ENCODE peak calls at places on chromosomes 12 and 14, in four cellular contexts. G, Y, N and Z are unnamed samples. For H3K36me3 and H3K4me1, the result is how much of the 10 kb centered on the place peaks cover.

GRCh38 chr12:49979061-49979586 is 6.4 kb downstream of the AQP6 start:
- DNase-seq in G (no peak), Y (no peak), N (no peak), Z (no peak)

GRCh38 chr14:80679273-80679672 is 262.3 kb downstream of the CEP128 start:
- DNase-seq in G (no peak), Y (no peak), N (no peak), Z (no peak)

GRCh38 chr12:91432079-91432478 is 249.5 kb upstream of the DCN start:
- DNase-seq in G (no peak), Y (peak), N (no peak), Z (no peak)

GRCh38 chr12:126389215-126389841 is 1324.1 kb downstream of the AACS start:
- DNase-seq in G (peak), Y (no peak), N (peak), Z (no peak)

GRCh38 chr12:104457746-104458644 is 1.2 kb downstream of the CHST11 start:
- DNase-seq in G (peak), Y (peak), N (peak), Z (peak)

GRCh38 chr12:82958966-82959365 is 272.3 kb downstream of the TMTC2 start:
- DNase-seq in G (no peak), Y (no peak), N (no peak), Z (no peak)

GRCh38 chr14:53327716-53328115 is 174.6 kb upstream of the DDHD1 start:
- DNase-seq in G (peak), Y (no peak), N (no peak), Z (no peak)

GRCh38 chr14:84767434-84767833 is 762.5 kb upstream of the FLRT2 start:
- DNase-seq in G (no peak), Y (no peak), N (no peak), Z (no peak)

GRCh38 chr14:103401223-103402214 is 16.3 kb downstream of the MARK3 start:
- DNase-seq in G (peak), Y (peak), N (no peak), Z (no peak)

GRCh38 chr12:117294206-117294605 is 67.2 kb downstream of the NOS1 start:
- DNase-seq in G (no peak), Y (no peak), N (no peak), Z (no peak)

GRCh38 chr14:77032854-77033621 is 4.5 kb upstream of the IRF2BPL start:
- DNase-seq in G (peak), Y (peak), N (peak), Z (peak)

GRCh38 chr12:2668816-2669215 is 126.0 kb upstream of the FKBP4 start:
- DNase-seq in G (no peak), Y (no peak), N (peak), Z (peak)

GRCh38 chr12:75699728-75700496 is 188.5 kb upstream of the KRR1 start:
- DNase-seq in G (peak), Y (peak), N (no peak), Z (no peak)

GRCh38 chr14:29894030-29894429 is 33.6 kb downstream of the PRKD1 start:
- DNase-seq in G (no peak), Y (no peak), N (no peak), Z (no peak)

GRCh38 chr12:11228268-11228879 is 41.1 kb downstream of the PRB3 start:
- DNase-seq in G (peak), Y (peak), N (peak), Z (no peak)

GRCh38 chr12:14885718-14886201 is at the start of gene MGP:
- DNase-seq in G (peak), Y (no peak), N (peak), Z (peak)

GRCh38 chr14:68664225-68664681 is 128.6 kb downstream of the ZFP36L1 start:
- DNase-seq in G (peak), Y (no peak), N (no peak), Z (no peak)

GRCh38 chr12:96989916-96990315 is 82.9 kb downstream of the NEDD1 start:
- DNase-seq in G (peak), Y (peak), N (no peak), Z (no peak)

GRCh38 chr12:132450391-132451171 is 39.4 kb upstream of the FBRSL1 start:
- DNase-seq in G (no peak), Y (no peak), N (no peak), Z (no peak)

GRCh38 chr14:80926706-80927384 is 14.7 kb downstream of the CEP128 start:
- DNase-seq in G (peak), Y (peak), N (no peak), Z (no peak)

GRCh38 chr12:106840217-106840616 is 65.7 kb downstream of the RIC8B start:
- DNase-seq in G (peak), Y (peak), N (no peak), Z (no peak)

GRCh38 chr12:111430418-111431353 is 25.0 kb downstream of the SH2B3 start:
- DNase-seq in G (no peak), Y (no peak), N (no peak), Z (no peak)

GRCh38 chr12:26803552-26803951 is 29.4 kb downstream of the ITPR2 start:
- DNase-seq in G (peak), Y (no peak), N (no peak), Z (no peak)

GRCh38 chr12:53981652-53982565 is 3.0 kb upstream of the HOXC10 start:
- DNase-seq in G (no peak), Y (no peak), N (no peak), Z (no peak)

GRCh38 chr12:28767836-28768348 is 381.2 kb upstream of the FAR2 start:
- DNase-seq in G (peak), Y (no peak), N (no peak), Z (no peak)

GRCh38 chr12:88958961-88959360 is 378.7 kb upstream of the KITLG start:
- DNase-seq in G (no peak), Y (no peak), N (no peak), Z (no peak)

GRCh38 chr14:93987376-93987775 is 9.7 kb upstream of the CCDC197 start:
- DNase-seq in G (no peak), Y (no peak), N (no peak), Z (no peak)

GRCh38 chr12:89883630-89884364 is 175.2 kb upstream of the ATP2B1 start:
- DNase-seq in G (peak), Y (no peak), N (no peak), Z (no peak)

GRCh38 chr14:52338282-52338681 is 24.2 kb downstream of the PTGER2 start:
- DNase-seq in G (peak), Y (no peak), N (no peak), Z (no peak)

GRCh38 chr12:57724003-57724935 is 14.3 kb downstream of the AGAP2 start:
- DNase-seq in G (no peak), Y (no peak), N (no peak), Z (no peak)

GRCh38 chr12:92079054-92079385 is 66.6 kb downstream of the BTG1 start:
- DNase-seq in G (peak), Y (no peak), N (no peak), Z (no peak)

GRCh38 chr12:55037349-55037748 is 17.6 kb downstream of the NEUROD4 start:
- DNase-seq in G (no peak), Y (no peak), N (no peak), Z (no peak)

GRCh38 chr14:69132513-69133181 is 20.3 kb downstream of the DCAF5 start:
- DNase-seq in G (peak), Y (no peak), N (no peak), Z (no peak)

GRCh38 chr14:59215353-59215752 is 26.9 kb downstream of the DAAM1 start:
- DNase-seq in G (peak), Y (no peak), N (peak), Z (peak)

GRCh38 chr12:26555139-26555538 is 277.9 kb downstream of the ITPR2 start:
- DNase-seq in G (peak), Y (no peak), N (no peak), Z (no peak)

GRCh38 chr14:104893435-104894207 is 28.6 kb downstream of the CEP170B start:
- DNase-seq in G (no peak), Y (no peak), N (peak), Z (peak)

GRCh38 chr12:105279460-105280056 is 43.6 kb upstream of the APPL2 start:
- DNase-seq in G (peak), Y (peak), N (peak), Z (peak)

GRCh38 chr12:5432011-5432400 is at the start of gene NTF3:
- DNase-seq in G (peak), Y (peak), N (no peak), Z (peak)

GRCh38 chr12:123264642-123265041 is 7.0 kb downstream of the CDK2AP1 start:
- DNase-seq in G (no peak), Y (peak), N (no peak), Z (no peak)
- H3K36me3 ChIP-seq in G (under half), Y (under half), N (under half), Z (under half)

GRCh38 chr14:99603471-99603933 is 505 bp downstream of the CCDC85C start:
- DNase-seq in G (peak), Y (peak), N (peak), Z (no peak)
- H3K4me1 ChIP-seq in G (under half), Y (under half), N (half or more), Z (under half)

GRCh38 chr14:98913967-98914620 is 357.9 kb downstream of the BCL11B start:
- DNase-seq in G (no peak), Y (no peak), N (no peak), Z (peak)
- H3K36me3 ChIP-seq in G (under half), Y (under half), N (under half), Z (under half)

GRCh38 chr14:72892103-72892878 is 1.6 kb downstream of the DPF3 start:
- DNase-seq in G (peak), Y (peak), N (peak), Z (no peak)
- H3K4me1 ChIP-seq in G (under half), Y (under half), N (under half), Z (under half)

GRCh38 chr12:48925218-48925871 is at the start of gene FKBP11:
- DNase-seq in G (peak), Y (peak), N (peak), Z (peak)
- H3K36me3 ChIP-seq in G (under half), Y (under half), N (under half), Z (under half)

GRCh38 chr12:120536064-120536791 is 2.1 kb downstream of the RNF10 start:
- DNase-seq in G (no peak), Y (no peak), N (peak), Z (no peak)
- H3K4me1 ChIP-seq in G (under half), Y (half or more), N (half or more), Z (under half)

GRCh38 chr14:90783344-90783743 is 32.9 kb downstream of the TTC7B start:
- DNase-seq in G (no peak), Y (no peak), N (no peak), Z (no peak)

GRCh38 chr14:90781876-90782275 is 34.4 kb downstream of the TTC7B start:
- DNase-seq in G (no peak), Y (no peak), N (no peak), Z (no peak)

GRCh38 chr14:90780519-90780918 is 35.7 kb downstream of the TTC7B start:
- DNase-seq in G (no peak), Y (no peak), N (no peak), Z (no peak)

GRCh38 chr14:90782892-90783291 is 33.3 kb downstream of the TTC7B start:
- DNase-seq in G (no peak), Y (no peak), N (no peak), Z (no peak)

DNA sequence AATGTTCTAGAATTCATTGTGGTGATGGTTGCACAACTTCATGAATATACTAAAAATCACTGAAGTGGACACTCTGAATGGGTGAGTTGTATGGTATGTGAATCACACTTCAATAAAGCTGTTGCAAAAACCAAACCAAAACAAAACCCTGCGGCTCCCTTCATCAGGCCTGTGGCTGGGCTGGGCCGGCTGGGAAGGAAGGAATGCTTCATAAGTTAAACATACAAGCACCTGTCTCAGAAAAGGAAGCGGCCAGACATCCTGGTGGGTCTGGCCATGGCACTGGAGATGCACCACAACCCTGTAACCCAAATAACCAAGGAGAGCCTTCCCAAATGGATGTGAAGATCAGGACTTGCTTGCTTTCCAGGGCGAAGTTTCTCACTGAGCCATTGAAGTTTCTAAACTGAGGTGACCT is 34.9 kb downstream of the TTC7B start:
- DNase-seq in G (peak), Y (no peak), N (no peak), Z (no peak)
- H3K36me3 ChIP-seq in G (under half), Y (under half), N (under half), Z (under half)

GRCh38 chr12:25099010-25099409 is 96.0 kb downstream of the DNAI7 start:
- DNase-seq in G (no peak), Y (no peak), N (no peak), Z (no peak)
- H3K4me1 ChIP-seq in G (under half), Y (under half), N (under half), Z (under half)